ENCODE peak calls at places on chromosomes 7 and 10, in ten cellular contexts. B is adrenal gland, M is GM23248, R is aorta, H is astrocyte, L is ovary, V is suprapubic skin, T is mucosa of descending colon, G is tibial artery, Y is GM23338. K is an unnamed sample. For H3K4me1, the result is how much of the 10 kb centered on the place peaks cover.

GRCh38 chr10:61257956-61258496 is 195.2 kb downstream of the TMEM26 start:
- DNase-seq in B (no peak), M (peak), R (no peak), H (no peak), L (no peak), V (no peak), T (no peak), G (no peak), Y (no peak), K (no peak)

GRCh38 chr10:46526682-46527038 is 29.8 kb downstream of the GPRIN2 start:
- DNase-seq in B (no peak), M (peak), R (peak), H (no peak), L (peak), V (peak), T (peak), G (peak), Y (no peak), K (no peak)

GRCh38 chr7:1091644-1092027 is 3.7 kb downstream of the GPER1 start:
- DNase-seq in B (no peak), M (no peak), R (no peak), H (no peak), L (no peak), V (no peak), T (no peak), G (no peak), Y (no peak), K (no peak)

GRCh38 chr7:102042016-102042656 is 224.7 kb downstream of the CUX1 start:
- DNase-seq in B (no peak), M (peak), R (no peak), H (peak), L (no peak), V (no peak), T (no peak), G (peak), Y (no peak), K (no peak)

GRCh38 chr10:44051584-44052385 is 333.1 kb downstream of the CXCL12 start:
- DNase-seq in B (peak), M (peak), R (no peak), H (peak), L (peak), V (no peak), T (no peak), G (no peak), Y (no peak), K (no peak)

GRCh38 chr7:38746438-38746837 is 115.3 kb upstream of the AMPH start:
- DNase-seq in B (no peak), M (no peak), R (no peak), H (no peak), L (no peak), V (no peak), T (no peak), G (no peak), Y (no peak), K (no peak)

GRCh38 chr10:118800920-118801319 is 46.1 kb upstream of the CACUL1 start:
- DNase-seq in B (peak), M (peak), R (no peak), H (no peak), L (no peak), V (no peak), T (no peak), G (peak), Y (no peak), K (no peak)

GRCh38 chr7:16814987-16815386 is 10.2 kb upstream of the AGR2 start:
- DNase-seq in B (no peak), M (no peak), R (no peak), H (no peak), L (no peak), V (no peak), T (no peak), G (no peak), Y (no peak), K (no peak)

GRCh38 chr7:93036807-93037206 is 81.0 kb downstream of the SAMD9 start:
- DNase-seq in B (no peak), M (no peak), R (no peak), H (no peak), L (no peak), V (no peak), T (no peak), G (no peak), Y (no peak), K (no peak)

GRCh38 chr10:1124796-1125195 is 68.6 kb downstream of the WDR37 start:
- DNase-seq in B (no peak), M (no peak), R (no peak), H (no peak), L (no peak), V (peak), T (no peak), G (no peak), Y (no peak), K (no peak)

GRCh38 chr7:102425639-102426267 is 7.6 kb upstream of the ORAI2 start:
- DNase-seq in B (no peak), M (no peak), R (peak), H (no peak), L (no peak), V (no peak), T (peak), G (peak), Y (no peak), K (peak)

GRCh38 chr7:123548406-123548805 is 9.2 kb downstream of the NDUFA5 start:
- DNase-seq in B (no peak), M (peak), R (no peak), H (peak), L (no peak), V (no peak), T (no peak), G (no peak), Y (no peak), K (no peak)

GRCh38 chr7:105806592-105807266 is 69.7 kb downstream of the ATXN7L1 start:
- DNase-seq in B (peak), M (peak), R (no peak), H (peak), L (no peak), V (no peak), T (no peak), G (no peak), Y (peak), K (peak)

GRCh38 chr10:52644678-52645434 is 127.7 kb downstream of the MBL2 start:
- DNase-seq in B (peak), M (peak), R (no peak), H (peak), L (no peak), V (no peak), T (no peak), G (no peak), Y (peak), K (no peak)

GRCh38 chr7:101686030-101686429 is 56.9 kb upstream of the MYL10 start:
- DNase-seq in B (no peak), M (no peak), R (no peak), H (no peak), L (no peak), V (no peak), T (no peak), G (no peak), Y (no peak), K (no peak)

GRCh38 chr10:57249615-57250281 is 888.7 kb upstream of the ZWINT start:
- DNase-seq in B (no peak), M (no peak), R (no peak), H (no peak), L (no peak), V (no peak), T (no peak), G (no peak), Y (no peak), K (no peak)

GRCh38 chr7:26686448-26686981 is 177.9 kb downstream of the SKAP2 start:
- DNase-seq in B (peak), M (peak), R (peak), H (peak), L (peak), V (no peak), T (no peak), G (no peak), Y (peak), K (no peak)

GRCh38 chr10:70137927-70138883 is 5.6 kb upstream of the AIFM2 start:
- DNase-seq in B (no peak), M (no peak), R (no peak), H (no peak), L (no peak), V (peak), T (peak), G (no peak), Y (no peak), K (no peak)

GRCh38 chr7:80145780-80146422 is 11.3 kb downstream of the GNAI1 start:
- DNase-seq in B (no peak), M (peak), R (no peak), H (peak), L (no peak), V (no peak), T (no peak), G (no peak), Y (no peak), K (no peak)

DNA sequence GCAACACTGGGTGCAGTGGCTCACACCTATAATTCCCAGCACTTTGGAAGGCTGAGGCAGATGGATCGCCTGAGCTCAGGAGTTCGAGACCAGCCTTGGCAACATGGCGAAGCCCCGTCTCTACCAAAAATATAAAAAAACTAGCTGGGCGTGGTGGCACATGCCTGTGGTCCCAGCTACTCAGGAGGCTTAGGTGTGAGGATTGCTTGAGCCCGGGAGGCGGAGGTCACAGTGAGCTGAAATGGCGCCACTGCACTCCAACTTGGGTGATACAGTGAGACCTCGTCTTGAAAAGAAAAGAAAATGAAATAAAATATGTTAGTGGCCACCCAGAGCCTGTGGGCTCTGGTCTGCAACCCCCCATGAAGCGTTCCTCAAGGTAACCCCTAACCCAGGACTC is 13.3 kb downstream of the ITPRIP start:
- DNase-seq in B (no peak), M (no peak), R (peak), H (no peak), L (no peak), V (no peak), T (no peak), G (peak), Y (no peak), K (no peak)
- H3K4me1 ChIP-seq in B (under half), M (under half), R (under half), H (half or more), L (under half), V (half or more), T (under half), G (half or more), Y (half or more), K (half or more)

GRCh38 chr7:149196705-149197171 is 1.4 kb downstream of the ZNF282 start:
- DNase-seq in B (peak), M (peak), R (no peak), H (no peak), L (no peak), V (no peak), T (no peak), G (no peak), Y (peak), K (no peak)

GRCh38 chr7:149196151-149196704 is 882 bp downstream of the ZNF282 start:
- DNase-seq in B (no peak), M (peak), R (no peak), H (no peak), L (no peak), V (no peak), T (no peak), G (no peak), Y (peak), K (no peak)

GRCh38 chr7:149195180-149196150 is at the start of gene ZNF282:
- DNase-seq in B (peak), M (peak), R (peak), H (peak), L (peak), V (peak), T (peak), G (peak), Y (peak), K (peak)

GRCh38 chr7:149197675-149198074 is 2.3 kb downstream of the ZNF282 start:
- DNase-seq in B (no peak), M (no peak), R (no peak), H (no peak), L (no peak), V (no peak), T (no peak), G (no peak), Y (no peak), K (no peak)

DNA sequence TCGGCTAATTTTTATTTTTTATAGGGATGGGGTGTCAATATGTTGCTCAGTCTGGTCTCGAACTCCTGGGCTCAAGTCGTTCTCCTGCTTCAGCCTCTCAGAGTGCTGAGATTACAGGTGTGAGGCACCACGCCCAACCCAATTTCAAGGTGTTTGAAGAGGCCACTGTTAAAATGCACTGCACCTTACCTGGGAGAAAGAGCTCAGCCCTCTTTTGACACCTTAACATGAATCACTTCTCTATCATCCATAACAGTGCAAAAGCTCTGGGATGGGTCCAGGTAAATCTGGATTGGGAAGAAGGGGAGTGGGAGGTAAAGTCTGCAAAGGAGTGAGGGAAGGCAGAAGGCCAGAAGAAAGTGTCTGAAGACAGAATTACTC is 557 bp upstream of the ZNF282 start:
- DNase-seq in B (no peak), M (no peak), R (no peak), H (no peak), L (no peak), V (no peak), T (no peak), G (no peak), Y (peak), K (no peak)
- H3K4me3 ChIP-seq in B (no peak), M (peak), R (no peak), H (peak), L (peak), V (peak), T (no peak), G (peak), Y (peak), K (peak)

GRCh38 chr7:44258865-44259546 is 58.2 kb downstream of the YKT6 start:
- DNase-seq in B (no peak), M (no peak), R (no peak), H (no peak), L (no peak), V (no peak), T (no peak), G (no peak), Y (no peak), K (no peak)
- H3K4me1 ChIP-seq in B (under half), M (under half), R (under half), H (under half), L (under half), V (under half), T (under half), G (under half), Y (under half), K (under half)

GRCh38 chr10:26969145-26969926 is 108.6 kb upstream of the ABI1 start:
- DNase-seq in B (no peak), M (no peak), R (no peak), H (no peak), L (no peak), V (no peak), T (no peak), G (no peak), Y (no peak), K (no peak)

DNA sequence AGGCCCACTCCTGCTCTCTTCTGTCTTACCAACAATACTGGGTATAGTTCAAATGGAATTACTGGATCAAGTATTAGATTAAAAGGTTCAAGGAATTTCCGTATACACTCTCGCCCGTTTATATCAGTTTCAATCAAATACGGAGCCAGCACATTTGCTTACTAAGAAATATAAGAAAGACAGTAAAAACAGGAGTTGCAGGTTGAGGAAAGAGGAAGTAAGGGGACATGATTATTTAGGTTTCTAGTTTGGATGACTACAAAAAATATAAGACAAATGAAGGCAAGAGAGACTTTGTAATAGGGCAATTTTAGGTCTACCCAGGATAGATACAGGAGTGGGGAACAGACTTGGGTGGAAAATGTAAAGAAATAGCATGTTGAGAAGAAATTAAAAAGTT is 109.9 kb upstream of the ABI1 start:
- DNase-seq in B (no peak), M (no peak), R (no peak), H (no peak), L (no peak), V (no peak), T (no peak), G (no peak), Y (no peak), K (no peak)
- H3K4me3 ChIP-seq in B (no peak), M (no peak), R (no peak), H (no peak), L (no peak), V (no peak), T (no peak), G (no peak), Y (no peak), K (no peak)

GRCh38 chr10:132547421-132547861 is 9.9 kb downstream of the INPP5A start:
- DNase-seq in B (peak), M (no peak), R (peak), H (no peak), L (no peak), V (no peak), T (peak), G (peak), Y (no peak), K (no peak)
- H3K4me1 ChIP-seq in B (under half), M (under half), R (under half), H (under half), L (under half), V (under half), T (under half), G (under half), Y (under half), K (under half)

DNA sequence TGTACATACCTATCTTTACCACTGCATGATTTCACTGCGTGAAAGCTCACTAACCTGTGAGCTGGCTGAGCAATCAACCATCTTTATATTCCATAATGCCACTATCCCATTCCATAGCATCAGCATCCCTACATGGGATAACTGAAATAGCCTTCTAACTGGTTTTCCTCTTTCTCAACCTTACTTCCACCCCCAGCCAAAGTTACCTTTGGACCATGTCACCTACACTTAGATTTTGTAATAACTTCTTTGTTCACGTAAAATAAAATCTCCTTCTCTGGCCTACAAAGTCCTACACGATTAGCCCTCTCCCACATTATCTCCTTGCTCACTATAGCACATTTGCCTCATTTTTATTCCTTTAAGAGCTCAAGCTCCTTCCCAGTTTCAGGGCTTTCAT is 2.5 kb downstream of the PSMA2 start:
- DNase-seq in B (no peak), M (no peak), R (no peak), H (no peak), L (no peak), V (no peak), T (no peak), G (no peak), Y (no peak), K (no peak)
- H3K4me3 ChIP-seq in B (no peak), M (peak), R (no peak), H (no peak), L (no peak), V (no peak), T (no peak), G (no peak), Y (peak), K (no peak)

GRCh38 chr7:55513849-55514248 is 58.5 kb downstream of the VOPP1 start:
- DNase-seq in B (no peak), M (no peak), R (no peak), H (no peak), L (no peak), V (no peak), T (no peak), G (no peak), Y (no peak), K (no peak)
- H3K4me1 ChIP-seq in B (under half), M (under half), R (under half), H (under half), L (under half), V (under half), T (under half), G (under half), Y (under half), K (under half)

DNA sequence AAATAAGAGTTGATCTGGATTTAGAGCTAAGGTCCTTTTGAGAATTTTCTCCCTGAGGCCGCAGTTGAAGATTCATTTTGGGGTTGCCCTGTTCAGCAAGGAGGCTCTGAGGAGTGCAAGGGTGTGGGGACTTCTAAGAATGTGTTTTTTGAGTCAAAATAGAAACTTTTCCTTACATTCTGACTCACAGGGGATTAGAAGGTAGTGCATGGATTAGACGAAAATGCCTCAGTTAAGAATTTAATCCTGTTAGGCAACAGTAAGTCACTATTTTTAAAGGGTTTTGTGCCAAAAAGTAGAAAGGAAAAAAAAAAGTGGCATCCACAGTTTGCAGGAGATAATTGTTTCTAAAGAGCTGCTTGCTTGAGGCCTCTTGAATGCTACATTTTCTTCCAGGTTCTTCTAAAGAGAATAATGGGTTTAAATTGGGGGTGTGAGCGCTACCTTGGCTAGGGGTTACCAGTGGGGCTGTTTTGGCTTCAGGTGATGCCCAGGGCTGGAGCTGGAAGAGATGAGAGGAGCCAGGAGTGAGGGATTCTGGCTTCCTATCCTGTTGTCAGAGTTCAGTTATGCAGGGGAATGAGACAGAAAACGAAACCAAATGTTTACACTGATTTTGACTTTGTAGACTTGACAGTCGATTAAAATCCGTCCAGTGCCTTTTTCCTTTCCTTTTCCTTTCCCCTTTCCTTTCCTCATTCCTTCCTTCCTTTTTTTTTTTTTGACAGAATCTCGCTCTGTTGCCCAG is 52.9 kb downstream of the BAMBI start:
- DNase-seq in B (no peak), M (no peak), R (no peak), H (no peak), L (no peak), V (no peak), T (no peak), G (no peak), Y (no peak), K (no peak)
- H3K4me3 ChIP-seq in B (no peak), M (no peak), R (no peak), H (no peak), L (no peak), V (no peak), T (no peak), G (no peak), Y (no peak), K (no peak)

GRCh38 chr10:33381391-33381790 is 46.9 kb upstream of the NRP1 start:
- DNase-seq in B (no peak), M (peak), R (no peak), H (no peak), L (no peak), V (no peak), T (no peak), G (no peak), Y (no peak), K (no peak)
- H3K4me1 ChIP-seq in B (under half), M (half or more), R (under half), H (under half), L (under half), V (under half), T (under half), G (under half), Y (under half), K (under half)

K was measured in effector memory CD4-positive, alpha-beta T cell.